ENCODE peak calls at places on chromosome 16, in seven cellular contexts. One of them, this sample, is unnamed.

GRCh38 chr16:53530741-53531140 is 27.7 kb upstream of the AKTIP start:
- DNase-seq in SHP77: no peak
- DNase-seq in caudate nucleus: no peak
- DNase-seq in CD8-positive, alpha-beta memory T cell: no peak
- DNase-seq in aorta: no peak
- DNase-seq in endothelial cell: no peak
- DNase-seq in SW480: no peak
- DNase-seq in this sample: no peak

GRCh38 chr16:87393680-87394055 is 1.5 kb downstream of the MAP1LC3B start:
- DNase-seq in SHP77: no peak
- DNase-seq in CD8-positive, alpha-beta memory T cell: no peak
- DNase-seq in SW480: no peak
- DNase-seq in endothelial cell: no peak
- DNase-seq in aorta: no peak
- DNase-seq in caudate nucleus: no peak
- DNase-seq in this sample: no peak

GRCh38 chr16:81275795-81276194 is 37.3 kb downstream of the BCO1 start:
- DNase-seq in aorta: no peak
- DNase-seq in caudate nucleus: no peak
- DNase-seq in endothelial cell: no peak
- DNase-seq in SHP77: no peak
- DNase-seq in CD8-positive, alpha-beta memory T cell: no peak
- DNase-seq in SW480: no peak
- DNase-seq in this sample: no peak

GRCh38 chr16:67451704-67452435 is 20.9 kb downstream of the HSD11B2 start:
- DNase-seq in SW480: no peak
- DNase-seq in CD8-positive, alpha-beta memory T cell: no peak
- DNase-seq in aorta: no peak
- DNase-seq in caudate nucleus: no peak
- DNase-seq in endothelial cell: no peak
- DNase-seq in SHP77: no peak
- DNase-seq in this sample: no peak

GRCh38 chr16:67529639-67530012 is 997 bp downstream of the RIPOR1 start:
- DNase-seq in aorta: no peak
- DNase-seq in SW480: no peak
- DNase-seq in endothelial cell: no peak
- DNase-seq in CD8-positive, alpha-beta memory T cell: no peak
- DNase-seq in caudate nucleus: no peak
- DNase-seq in SHP77: no peak
- DNase-seq in this sample: no peak

GRCh38 chr16:50267651-50268050 is 1.3 kb downstream of the ADCY7 start:
- DNase-seq in SHP77: no peak
- DNase-seq in caudate nucleus: no peak
- DNase-seq in endothelial cell: no peak
- DNase-seq in SW480: no peak
- DNase-seq in aorta: peak
- DNase-seq in CD8-positive, alpha-beta memory T cell: peak
- DNase-seq in this sample: no peak

GRCh38 chr16:35188288-35189155 is 1729.1 kb downstream of the TP53TG3F start:
- DNase-seq in aorta: no peak
- DNase-seq in caudate nucleus: no peak
- DNase-seq in endothelial cell: no peak
- DNase-seq in SHP77: peak
- DNase-seq in CD8-positive, alpha-beta memory T cell: no peak
- DNase-seq in SW480: peak
- DNase-seq in this sample: no peak

GRCh38 chr16:20383106-20384029 is 21.2 kb downstream of the PDILT start:
- DNase-seq in endothelial cell: peak
- DNase-seq in CD8-positive, alpha-beta memory T cell: no peak
- DNase-seq in caudate nucleus: peak
- DNase-seq in aorta: no peak
- DNase-seq in SHP77: peak
- DNase-seq in SW480: peak
- DNase-seq in this sample: peak

GRCh38 chr16:15650698-15651161 is 685 bp downstream of the NDE1 start:
- DNase-seq in CD8-positive, alpha-beta memory T cell: peak
- DNase-seq in endothelial cell: peak
- DNase-seq in SW480: no peak
- DNase-seq in aorta: no peak
- DNase-seq in SHP77: no peak
- DNase-seq in caudate nucleus: no peak
- DNase-seq in this sample: no peak

GRCh38 chr16:35631261-35631945 is 2172.0 kb downstream of the TP53TG3F start:
- DNase-seq in caudate nucleus: no peak
- DNase-seq in SW480: no peak
- DNase-seq in endothelial cell: no peak
- DNase-seq in CD8-positive, alpha-beta memory T cell: no peak
- DNase-seq in SHP77: no peak
- DNase-seq in aorta: no peak
- DNase-seq in this sample: no peak

GRCh38 chr16:50114357-50115129 is 38.6 kb upstream of the TENT4B start:
- DNase-seq in CD8-positive, alpha-beta memory T cell: no peak
- DNase-seq in caudate nucleus: no peak
- DNase-seq in SW480: peak
- DNase-seq in endothelial cell: no peak
- DNase-seq in aorta: no peak
- DNase-seq in SHP77: no peak
- DNase-seq in this sample: no peak

GRCh38 chr16:71895679-71896385 is 501 bp downstream of the IST1 start:
- DNase-seq in SHP77: peak
- DNase-seq in CD8-positive, alpha-beta memory T cell: peak
- DNase-seq in endothelial cell: peak
- DNase-seq in SW480: no peak
- DNase-seq in caudate nucleus: no peak
- DNase-seq in aorta: peak
- DNase-seq in this sample: no peak

GRCh38 chr16:66523861-66524354 is 26.0 kb downstream of the TK2 start:
- DNase-seq in aorta: no peak
- DNase-seq in SW480: no peak
- DNase-seq in SHP77: no peak
- DNase-seq in endothelial cell: no peak
- DNase-seq in CD8-positive, alpha-beta memory T cell: peak
- DNase-seq in caudate nucleus: no peak
- DNase-seq in this sample: no peak

GRCh38 chr16:89172171-89172900 is 788 bp downstream of the CDH15 start:
- DNase-seq in aorta: no peak
- DNase-seq in caudate nucleus: no peak
- DNase-seq in endothelial cell: no peak
- DNase-seq in SW480: no peak
- DNase-seq in CD8-positive, alpha-beta memory T cell: no peak
- DNase-seq in SHP77: no peak
- DNase-seq in this sample: no peak

GRCh38 chr16:12350945-12351344 is 374.4 kb downstream of the SNX29 start:
- DNase-seq in SW480: no peak
- DNase-seq in caudate nucleus: no peak
- DNase-seq in aorta: no peak
- DNase-seq in CD8-positive, alpha-beta memory T cell: no peak
- DNase-seq in endothelial cell: no peak
- DNase-seq in SHP77: no peak
- DNase-seq in this sample: no peak

GRCh38 chr16:70746040-70746707 is 54.8 kb downstream of the VAC14 start:
- DNase-seq in endothelial cell: no peak
- DNase-seq in aorta: peak
- DNase-seq in SW480: peak
- DNase-seq in SHP77: peak
- DNase-seq in CD8-positive, alpha-beta memory T cell: no peak
- DNase-seq in caudate nucleus: peak
- DNase-seq in this sample: no peak